ENCODE peak calls at places on chromosomes 5 and 9, in nine cellular contexts. V, B, X, W, Y, F, D, R and M are unnamed samples.

GRCh38 chr9:38181216-38181615 is 112.2 kb upstream of the SHB start:
- DNase-seq in F (no peak), D (no peak), W (no peak), R (no peak), Y (no peak), B (no peak), V (no peak), X (no peak), M (no peak)

GRCh38 chr5:57862471-57863282 is 380.1 kb upstream of the ACTBL2 start:
- DNase-seq in F (no peak), B (no peak), X (no peak), D (no peak), V (no peak), W (no peak), R (no peak), Y (no peak), M (peak)

GRCh38 chr5:153584561-153585359 is 94.3 kb downstream of the GRIA1 start:
- DNase-seq in B (no peak), X (no peak), V (no peak), D (no peak), F (no peak), Y (no peak), R (no peak), W (no peak), M (no peak)

GRCh38 chr5:159975462-159976019 is 33.4 kb upstream of the TTC1 start:
- DNase-seq in V (no peak), X (no peak), Y (no peak), R (no peak), W (no peak), F (no peak), B (no peak), D (no peak), M (no peak)

GRCh38 chr5:218457-219289 is 553 bp downstream of the SDHA start:
- DNase-seq in F (no peak), X (peak), R (no peak), V (peak), Y (no peak), W (peak), B (peak), D (peak), M (no peak)

GRCh38 chr5:471750-472058 is 28.7 kb downstream of the EXOC3 start:
- DNase-seq in B (no peak), V (no peak), Y (no peak), X (peak), R (no peak), F (no peak), W (no peak), D (no peak), M (no peak)

GRCh38 chr5:39016587-39017275 is 57.5 kb downstream of the RICTOR start:
- DNase-seq in B (no peak), D (no peak), V (no peak), Y (no peak), W (no peak), X (no peak), R (no peak), F (no peak), M (no peak)

GRCh38 chr5:147743012-147743411 is 39.5 kb downstream of the JAKMIP2 start:
- DNase-seq in R (no peak), Y (no peak), F (no peak), X (no peak), B (no peak), W (no peak), V (no peak), D (no peak), M (no peak)

GRCh38 chr9:114409103-114409780 is 21.5 kb upstream of the AKNA start:
- DNase-seq in D (peak), Y (no peak), X (no peak), W (no peak), B (no peak), V (peak), F (no peak), R (no peak), M (no peak)

GRCh38 chr9:92714787-92715487 is 45.0 kb upstream of the IPPK start:
- DNase-seq in B (no peak), R (no peak), F (no peak), D (peak), W (no peak), V (no peak), Y (no peak), X (no peak), M (no peak)

GRCh38 chr9:15286288-15286834 is 20.7 kb downstream of the TTC39B start:
- DNase-seq in B (no peak), Y (no peak), D (no peak), R (no peak), X (no peak), W (no peak), V (no peak), F (no peak), M (no peak)

GRCh38 chr9:15293084-15293483 is 13.9 kb downstream of the TTC39B start:
- DNase-seq in B (no peak), V (no peak), D (no peak), W (no peak), Y (no peak), R (no peak), X (no peak), F (no peak), M (no peak)

GRCh38 chr9:15282567-15282966 is 24.4 kb downstream of the TTC39B start:
- DNase-seq in X (no peak), Y (no peak), B (no peak), R (no peak), D (no peak), W (no peak), F (no peak), V (no peak), M (no peak)

GRCh38 chr9:15289590-15289989 is 17.4 kb downstream of the TTC39B start:
- DNase-seq in Y (no peak), X (no peak), W (no peak), F (no peak), D (no peak), B (no peak), V (no peak), R (no peak), M (no peak)

GRCh38 chr9:15287309-15287708 is 19.7 kb downstream of the TTC39B start:
- DNase-seq in R (no peak), V (no peak), Y (no peak), F (no peak), W (no peak), X (no peak), D (no peak), B (peak), M (no peak)
- H3K27ac ChIP-seq in R (no peak), V (no peak), Y (no peak), F (no peak), W (no peak), X (no peak), D (no peak), B (no peak), M (no peak)

DNA sequence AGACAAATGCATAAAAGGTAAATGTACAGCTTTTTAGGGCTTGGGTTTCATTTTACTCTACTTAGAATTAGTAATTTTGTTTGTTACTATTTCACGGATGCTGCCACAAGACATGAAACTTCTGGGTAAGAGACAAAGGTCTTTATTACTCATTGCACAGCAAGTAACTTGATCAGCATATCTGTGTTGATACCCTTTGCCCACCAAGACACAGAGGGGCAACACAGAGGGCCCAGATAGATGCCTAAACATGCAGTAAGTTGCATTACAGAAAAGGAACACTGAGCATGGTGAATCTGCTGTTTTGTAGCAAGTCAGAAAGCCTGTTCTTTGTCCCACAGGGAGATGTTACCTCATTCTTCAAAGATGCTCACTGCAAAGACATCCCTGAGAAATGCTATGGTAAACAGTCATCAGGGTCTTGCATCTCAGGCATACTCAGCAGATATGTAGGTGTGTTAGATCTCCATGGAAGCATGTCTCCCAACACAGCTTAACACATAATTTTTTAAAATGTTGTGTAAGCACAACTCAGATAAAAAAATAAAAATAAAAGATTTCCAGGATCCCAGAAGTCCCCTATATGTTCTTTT is 10.3 kb downstream of the ITGA2 start:
- DNase-seq in W (no peak), D (no peak), B (no peak), F (no peak), V (no peak), Y (no peak), X (no peak), R (no peak), M (no peak)
- H3K27ac ChIP-seq in W (no peak), D (no peak), B (no peak), F (no peak), V (no peak), Y (no peak), X (no peak), R (peak), M (peak)

GRCh38 chr5:35246411-35246810 is 16.1 kb upstream of the PRLR start:
- DNase-seq in F (no peak), R (no peak), D (no peak), W (no peak), B (peak), Y (no peak), X (no peak), V (peak), M (no peak)

GRCh38 chr5:35244171-35244570 is 13.9 kb upstream of the PRLR start:
- DNase-seq in F (no peak), W (no peak), B (no peak), R (no peak), V (no peak), Y (no peak), D (no peak), X (no peak), M (no peak)

GRCh38 chr5:35248843-35249780 is 18.8 kb upstream of the PRLR start:
- DNase-seq in W (peak), B (no peak), X (no peak), Y (no peak), R (no peak), F (no peak), V (no peak), D (no peak), M (no peak)

GRCh38 chr5:35246928-35247644 is 16.8 kb upstream of the PRLR start:
- DNase-seq in B (no peak), R (no peak), D (no peak), F (no peak), V (peak), W (no peak), X (no peak), Y (no peak), M (no peak)

DNA sequence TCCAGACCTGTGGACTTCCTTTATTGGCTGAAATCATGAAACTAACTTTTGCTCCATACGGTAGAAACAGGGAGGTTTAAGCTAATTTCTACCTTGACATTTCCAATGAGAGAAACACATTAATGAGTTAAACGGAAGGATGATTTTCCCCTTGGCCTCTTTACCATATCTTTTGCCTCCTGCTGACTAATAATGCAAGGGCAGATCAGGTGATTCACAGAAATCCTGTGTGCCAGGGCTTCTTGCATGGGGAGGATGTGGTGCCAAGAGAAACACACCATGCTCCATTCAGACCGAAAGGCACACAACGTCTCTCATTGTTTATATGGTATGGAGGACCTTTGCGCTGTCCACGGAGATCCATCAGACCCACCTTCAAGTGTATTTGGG is 17.4 kb upstream of the PRLR start:
- DNase-seq in Y (no peak), W (no peak), B (no peak), F (no peak), D (no peak), X (no peak), V (peak), R (no peak), M (no peak)
- H3K27ac ChIP-seq in Y (no peak), W (no peak), B (no peak), F (no peak), D (peak), X (no peak), V (peak), R (no peak), M (peak)

DNA sequence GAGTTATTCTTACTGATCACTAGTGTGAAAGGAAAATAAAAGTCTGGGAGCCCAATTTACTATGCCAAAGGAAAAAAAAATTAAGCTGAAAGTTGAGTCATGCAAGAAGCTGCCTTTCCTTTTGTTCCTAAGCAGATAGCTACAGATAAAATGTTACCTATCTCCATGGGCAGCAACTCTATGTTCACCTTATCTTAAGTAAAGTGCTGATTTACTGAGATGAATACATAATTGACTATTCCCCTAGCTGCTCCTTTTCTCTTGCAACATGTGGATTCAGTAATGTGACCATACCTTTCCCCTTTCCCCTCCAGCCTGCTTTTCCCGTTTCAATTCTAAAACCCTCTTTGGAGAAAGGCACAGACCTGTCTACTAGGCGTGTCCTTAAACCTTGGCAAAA is 62.7 kb upstream of the NR5A1 start:
- DNase-seq in R (no peak), X (no peak), Y (no peak), B (no peak), D (no peak), V (no peak), F (no peak), W (no peak), M (no peak)
- H3K27ac ChIP-seq in R (no peak), X (no peak), Y (no peak), B (peak), D (no peak), V (no peak), F (no peak), W (no peak), M (no peak)

GRCh38 chr9:84314306-84314705 is 26.3 kb downstream of the SLC28A3 start:
- DNase-seq in X (no peak), V (no peak), W (no peak), D (no peak), R (no peak), F (no peak), Y (no peak), B (no peak), M (no peak)
- H3K27ac ChIP-seq in X (no peak), V (no peak), W (no peak), D (no peak), R (no peak), F (no peak), Y (no peak), B (no peak), M (no peak)

GRCh38 chr9:10804486-10804885 is 191.7 kb upstream of the PTPRD start:
- DNase-seq in Y (no peak), W (no peak), B (peak), X (no peak), R (no peak), D (no peak), F (no peak), V (no peak), M (no peak)

DNA sequence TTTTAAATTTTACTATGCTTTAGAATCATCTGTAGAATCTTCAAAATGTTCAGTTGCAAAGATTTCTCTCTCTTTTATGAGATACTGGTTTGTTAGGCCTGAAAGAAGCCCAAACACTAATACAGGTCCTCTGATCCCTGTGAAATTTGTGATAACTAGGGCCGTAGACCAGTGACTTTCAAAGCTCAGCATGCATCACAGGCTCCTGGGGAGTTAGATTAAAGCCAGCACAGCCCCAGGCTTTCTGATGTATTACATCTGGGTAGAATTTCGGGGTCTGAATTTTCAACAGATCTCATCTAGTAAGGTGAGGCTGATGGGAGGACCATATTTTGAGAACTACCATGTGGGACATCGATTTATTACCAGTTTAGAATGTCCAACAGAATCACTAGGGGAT is 194.1 kb upstream of the PTPRD start:
- DNase-seq in R (no peak), V (no peak), Y (no peak), W (no peak), D (peak), X (no peak), B (peak), F (no peak), M (no peak)
- H3K27ac ChIP-seq in R (no peak), V (no peak), Y (no peak), W (no peak), D (no peak), X (no peak), B (no peak), F (no peak), M (no peak)

DNA sequence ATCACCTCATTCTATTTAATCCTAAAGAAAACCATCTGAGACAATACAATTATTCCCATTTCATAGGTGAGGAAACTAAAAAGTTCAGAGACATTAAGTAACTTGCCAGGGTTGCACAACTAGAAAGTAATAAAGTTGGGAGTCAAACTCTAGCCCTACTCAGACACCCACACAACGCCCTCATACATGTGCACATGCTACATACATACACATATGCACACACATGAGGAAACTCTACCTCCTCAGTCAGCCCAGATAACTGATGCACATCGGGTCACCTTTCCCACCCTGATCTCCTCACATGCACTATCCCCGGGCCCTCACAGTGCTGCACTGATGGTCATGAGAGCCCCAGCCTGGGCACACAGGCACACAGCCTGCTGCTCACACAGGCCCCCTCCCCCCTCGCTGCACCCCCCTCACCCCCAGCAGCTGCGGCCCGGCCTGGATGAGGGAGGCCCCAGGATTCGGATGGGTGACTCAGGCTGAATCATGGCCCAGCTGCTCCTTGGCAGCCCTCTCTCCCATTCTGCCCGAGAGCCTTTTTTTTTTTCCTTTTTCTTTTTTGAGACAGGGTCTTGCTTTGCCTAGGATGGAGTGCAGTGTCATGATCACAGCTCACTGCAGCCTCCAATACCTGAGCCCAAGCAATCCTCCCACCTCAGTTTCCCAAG is 5.0 kb upstream of the GPRIN1 start:
- DNase-seq in V (no peak), X (no peak), B (no peak), D (no peak), F (no peak), W (no peak), R (no peak), Y (no peak), M (no peak)
- H3K27ac ChIP-seq in V (no peak), X (no peak), B (no peak), D (no peak), F (no peak), W (no peak), R (no peak), Y (no peak), M (no peak)

GRCh38 chr9:127567898-127568617 is 44.0 kb upstream of the STXBP1 start:
- DNase-seq in D (peak), X (no peak), V (no peak), F (no peak), Y (no peak), B (peak), R (no peak), W (no peak), M (no peak)

GRCh38 chr9:127568618-127568970 is 43.5 kb upstream of the STXBP1 start:
- DNase-seq in B (no peak), F (no peak), R (no peak), W (no peak), X (no peak), D (no peak), V (no peak), Y (no peak), M (no peak)

GRCh38 chr9:127565231-127565630 is 46.8 kb upstream of the STXBP1 start:
- DNase-seq in W (no peak), V (no peak), Y (no peak), D (no peak), R (no peak), F (no peak), B (no peak), X (no peak), M (no peak)

GRCh38 chr9:127567119-127567897 is 44.8 kb upstream of the STXBP1 start:
- DNase-seq in D (peak), R (no peak), X (no peak), B (peak), F (no peak), V (peak), Y (no peak), W (no peak), M (no peak)

DNA sequence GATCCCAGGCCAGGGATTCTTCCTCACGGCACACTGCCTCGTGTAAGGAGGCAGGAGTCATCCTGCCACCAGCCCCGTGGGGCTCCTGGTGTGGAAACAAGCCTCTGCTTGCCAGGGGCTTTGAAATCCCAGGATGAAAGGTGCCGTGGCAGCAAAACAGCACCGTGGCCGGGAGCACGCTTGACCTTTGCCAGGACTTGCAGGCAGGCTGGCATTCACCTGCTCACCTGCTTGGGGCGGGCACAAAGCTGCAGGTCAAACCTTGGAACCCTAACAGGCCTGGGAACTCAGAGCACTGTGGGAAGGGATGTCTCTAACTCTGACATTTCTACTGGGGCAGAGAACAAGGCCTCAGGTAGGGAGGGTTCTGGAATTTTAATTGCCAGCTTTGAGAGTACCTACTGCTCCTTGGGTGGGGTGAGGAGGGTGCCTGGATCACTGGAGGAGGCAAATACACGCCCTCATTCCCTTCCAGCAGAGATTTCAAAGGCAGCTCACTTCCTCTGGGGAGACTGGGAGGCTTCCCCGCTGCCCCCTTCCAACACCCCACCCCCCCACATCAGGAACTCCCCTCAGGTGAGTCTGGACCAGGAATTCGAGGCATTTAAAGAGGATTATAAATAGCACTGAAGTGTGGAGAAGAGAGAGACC is 45.6 kb upstream of the STXBP1 start:
- DNase-seq in B (no peak), W (no peak), Y (no peak), R (no peak), V (no peak), F (no peak), D (no peak), X (no peak), M (no peak)
- H3K27ac ChIP-seq in B (no peak), W (no peak), Y (no peak), R (peak), V (peak), F (peak), D (no peak), X (no peak), M (peak)

GRCh38 chr5:149387081-149387611 is 8.1 kb upstream of the IL17B start:
- DNase-seq in R (no peak), D (no peak), X (no peak), B (no peak), F (no peak), W (no peak), V (no peak), Y (no peak), M (no peak)
- H3K27ac ChIP-seq in R (no peak), D (no peak), X (no peak), B (no peak), F (peak), W (no peak), V (no peak), Y (no peak), M (no peak)